ENCODE peak calls at places on chromosomes 13 and 19, in seven cellular contexts. M, X, H, E, C, U and P are unnamed samples.

GRCh38 chr13:59276436-59276835 is 887.3 kb downstream of the DIAPH3 start:
- DNase-seq in M (no peak), X (no peak), H (no peak), E (no peak), C (peak), U (no peak), P (no peak)

GRCh38 chr19:18300930-18301717 is 19.7 kb upstream of the JUND start:
- DNase-seq in M (no peak), X (peak), H (no peak), E (no peak), C (peak), U (no peak), P (no peak)

GRCh38 chr19:41707502-41707812 is 969 bp upstream of the CEACAM5 start:
- DNase-seq in M (no peak), X (peak), H (no peak), E (no peak), C (no peak), U (peak), P (peak)

GRCh38 chr19:17125052-17125727 is 49.6 kb downstream of the MYO9B start:
- DNase-seq in M (no peak), X (no peak), H (no peak), E (no peak), C (peak), U (no peak), P (peak)

GRCh38 chr19:44800461-44800860 is 8.4 kb upstream of the BCAM start:
- DNase-seq in M (peak), X (peak), H (peak), E (peak), C (peak), U (peak), P (peak)

GRCh38 chr13:21069561-21070004 is 8.2 kb upstream of the LATS2 start:
- DNase-seq in M (no peak), X (no peak), H (no peak), E (no peak), C (peak), U (no peak), P (no peak)

GRCh38 chr13:112521073-112521685 is 66.8 kb downstream of the TUBGCP3 start:
- DNase-seq in M (no peak), X (no peak), H (no peak), E (no peak), C (no peak), U (no peak), P (no peak)

GRCh38 chr19:1125601-1126533 is 22.1 kb downstream of the GPX4 start:
- DNase-seq in M (no peak), X (no peak), H (no peak), E (no peak), C (peak), U (no peak), P (no peak)